ENCODE peak calls at places on chromosomes 1 and 21, in four cellular contexts. One of them, this sample, is unnamed.

GRCh38 chr1:10734900-10735602 is 61.4 kb downstream of the CASZ1 start:
- DNase-seq in GM12878: no peak
- DNase-seq in GM12891: no peak
- DNase-seq in K562: peak; percentile 65
- DNase-seq in this sample: no peak

GRCh38 chr1:183461350-183461749 is 10.9 kb upstream of the SMG7 start:
- DNase-seq in K562: no peak
- DNase-seq in GM12878: no peak
- DNase-seq in GM12891: no peak
- DNase-seq in this sample: peak; percentile 80

GRCh38 chr1:159828916-159829634 is 2.4 kb downstream of the SLAMF8 start:
- DNase-seq in GM12878: peak; percentile 40
- DNase-seq in K562: peak; percentile 46
- DNase-seq in GM12891: peak; percentile 45
- DNase-seq in this sample: peak; percentile 61

GRCh38 chr1:32972814-32973428 is 8.3 kb upstream of the RNF19B start:
- DNase-seq in GM12891: peak; percentile 30
- DNase-seq in K562: no peak
- DNase-seq in GM12878: no peak
- DNase-seq in this sample: no peak

GRCh38 chr1:200873116-200873670 is 412 bp downstream of the GPR25 start:
- DNase-seq in GM12878: no peak
- DNase-seq in GM12891: no peak
- DNase-seq in K562: no peak
- DNase-seq in this sample: no peak

GRCh38 chr1:161978011-161978790 is 45.5 kb downstream of the OLFML2B start:
- DNase-seq in GM12891: no peak
- DNase-seq in K562: no peak
- DNase-seq in GM12878: no peak
- DNase-seq in this sample: no peak

GRCh38 chr1:19205403-19205802 is 4.7 kb downstream of the UBR4 start:
- DNase-seq in K562: no peak
- DNase-seq in GM12891: peak; percentile 14
- DNase-seq in GM12878: no peak
- DNase-seq in this sample: no peak

GRCh38 chr1:168835153-168835648 is 106.2 kb upstream of the DPT start:
- DNase-seq in GM12891: no peak
- DNase-seq in K562: no peak
- DNase-seq in GM12878: no peak
- DNase-seq in this sample: no peak

GRCh38 chr1:89719502-89720306 is 86.8 kb downstream of the LRRC8C start:
- DNase-seq in GM12878: peak; percentile 80
- DNase-seq in K562: no peak
- DNase-seq in GM12891: peak; percentile 20
- DNase-seq in this sample: peak; percentile 64

GRCh38 chr1:175095978-175096611 is 28.5 kb downstream of the TNN start:
- DNase-seq in GM12878: no peak
- DNase-seq in GM12891: no peak
- DNase-seq in K562: no peak
- DNase-seq in this sample: no peak
- TF ChIP-seq SPI1 in GM12878: no peak
- TF ChIP-seq SPI1 in GM12891: no peak
- TF ChIP-seq SPI1 in K562: no peak
- TF ChIP-seq SPI1 in this sample: no peak

GRCh38 chr21:43758132-43758619 is 17.9 kb downstream of the CSTB start:
- DNase-seq in GM12878: no peak
- DNase-seq in K562: no peak
- DNase-seq in GM12891: no peak
- DNase-seq in this sample: no peak
- TF ChIP-seq POLR2AphosphoS5 in GM12878: no peak
- TF ChIP-seq POLR2AphosphoS5 in K562: peak; percentile 15
- TF ChIP-seq POLR2AphosphoS5 in GM12891: no peak
- TF ChIP-seq POLR2AphosphoS5 in this sample: no peak

GRCh38 chr1:220708244-220708643 is 18.1 kb downstream of the C1orf115 start:
- DNase-seq in GM12878: no peak
- DNase-seq in GM12891: no peak
- DNase-seq in K562: no peak
- DNase-seq in this sample: no peak

GRCh38 chr1:220710333-220710732 is 20.2 kb downstream of the C1orf115 start:
- DNase-seq in K562: no peak
- DNase-seq in GM12878: no peak
- DNase-seq in GM12891: no peak
- DNase-seq in this sample: no peak

GRCh38 chr1:220711086-220711809 is 21.1 kb downstream of the C1orf115 start:
- DNase-seq in GM12878: no peak
- DNase-seq in K562: no peak
- DNase-seq in GM12891: no peak
- DNase-seq in this sample: no peak

GRCh38 chr1:220706921-220707559 is 16.9 kb downstream of the C1orf115 start:
- DNase-seq in GM12891: no peak
- DNase-seq in GM12878: no peak
- DNase-seq in K562: no peak
- DNase-seq in this sample: no peak

GRCh38 chr1:220708929-220709801 is 19.0 kb downstream of the C1orf115 start:
- DNase-seq in GM12878: no peak
- DNase-seq in K562: no peak
- DNase-seq in GM12891: no peak
- DNase-seq in this sample: no peak
- TF ChIP-seq SPI1 in GM12878: no peak
- TF ChIP-seq SPI1 in K562: no peak
- TF ChIP-seq SPI1 in GM12891: no peak
- TF ChIP-seq SPI1 in this sample: no peak

GRCh38 chr1:2414297-2414958 is 2.1 kb upstream of the PEX10 start:
- DNase-seq in GM12891: peak; percentile 88
- DNase-seq in GM12878: peak; percentile 24
- DNase-seq in K562: peak; percentile 81
- DNase-seq in this sample: peak; percentile 69

GRCh38 chr1:2412395-2412772 is at the start of gene PEX10:
- DNase-seq in GM12891: peak; percentile 98
- DNase-seq in GM12878: peak; percentile 80
- DNase-seq in K562: peak; percentile 96
- DNase-seq in this sample: peak; percentile 93

GRCh38 chr1:2411801-2412394 is 466 bp downstream of the PEX10 start:
- DNase-seq in GM12891: no peak
- DNase-seq in K562: peak; percentile 89
- DNase-seq in GM12878: no peak
- DNase-seq in this sample: peak; percentile 57

GRCh38 chr1:2413495-2414296 is 1.3 kb upstream of the PEX10 start:
- DNase-seq in K562: peak; percentile 66
- DNase-seq in GM12878: no peak
- DNase-seq in GM12891: no peak
- DNase-seq in this sample: peak; percentile 22

GRCh38 chr1:2412773-2413494 is 570 bp upstream of the PEX10 start:
- DNase-seq in GM12891: peak; percentile 66
- DNase-seq in K562: peak; percentile 84
- DNase-seq in GM12878: no peak
- DNase-seq in this sample: peak; percentile 30
- TF ChIP-seq POLR2AphosphoS5 in GM12891: no peak
- TF ChIP-seq POLR2AphosphoS5 in K562: no peak
- TF ChIP-seq POLR2AphosphoS5 in GM12878: no peak
- TF ChIP-seq POLR2AphosphoS5 in this sample: peak; percentile 46

GRCh38 chr1:30604801-30605440 is 118.5 kb downstream of the MATN1 start:
- DNase-seq in K562: no peak
- DNase-seq in GM12891: no peak
- DNase-seq in GM12878: no peak
- DNase-seq in this sample: no peak
- TF ChIP-seq SPI1 in K562: no peak
- TF ChIP-seq SPI1 in GM12891: no peak
- TF ChIP-seq SPI1 in GM12878: no peak
- TF ChIP-seq SPI1 in this sample: no peak

DNA sequence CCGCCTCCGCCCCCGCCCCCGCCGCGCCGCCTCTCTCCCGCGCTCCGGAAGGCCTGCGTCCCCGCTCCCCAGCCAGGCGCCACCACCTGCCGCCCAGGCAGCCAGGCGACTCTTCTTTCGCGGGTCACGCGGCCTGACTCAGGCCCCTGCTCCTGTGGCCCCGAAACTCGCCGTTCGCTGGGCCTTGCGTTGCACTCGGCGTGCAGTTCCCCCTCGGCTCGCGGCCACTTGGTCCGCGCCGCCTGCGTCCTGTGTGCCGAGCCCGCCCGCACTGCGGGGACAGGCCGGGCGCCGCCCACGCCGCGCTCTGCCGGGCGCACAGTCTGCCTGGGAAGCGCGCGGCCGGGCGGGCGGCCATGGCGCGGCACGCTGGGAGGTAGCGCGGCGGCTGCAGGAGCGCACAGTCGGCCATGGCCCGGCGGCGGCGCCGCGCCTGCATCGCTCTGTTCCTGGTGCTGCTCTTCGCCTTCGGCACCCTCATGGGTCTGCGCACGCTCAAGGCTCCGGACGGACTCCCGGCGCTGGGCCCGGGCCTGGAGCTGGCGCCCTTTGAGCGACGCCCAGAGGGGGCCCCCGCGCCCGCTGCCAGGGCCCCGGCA is at the start of gene MANEAL:
- DNase-seq in GM12891: peak; percentile 72
- DNase-seq in K562: peak; percentile 86
- DNase-seq in GM12878: no peak
- DNase-seq in this sample: peak; percentile 74
- TF ChIP-seq POLR2AphosphoS5 in GM12891: no peak
- TF ChIP-seq POLR2AphosphoS5 in K562: no peak
- TF ChIP-seq POLR2AphosphoS5 in GM12878: no peak
- TF ChIP-seq POLR2AphosphoS5 in this sample: no peak

DNA sequence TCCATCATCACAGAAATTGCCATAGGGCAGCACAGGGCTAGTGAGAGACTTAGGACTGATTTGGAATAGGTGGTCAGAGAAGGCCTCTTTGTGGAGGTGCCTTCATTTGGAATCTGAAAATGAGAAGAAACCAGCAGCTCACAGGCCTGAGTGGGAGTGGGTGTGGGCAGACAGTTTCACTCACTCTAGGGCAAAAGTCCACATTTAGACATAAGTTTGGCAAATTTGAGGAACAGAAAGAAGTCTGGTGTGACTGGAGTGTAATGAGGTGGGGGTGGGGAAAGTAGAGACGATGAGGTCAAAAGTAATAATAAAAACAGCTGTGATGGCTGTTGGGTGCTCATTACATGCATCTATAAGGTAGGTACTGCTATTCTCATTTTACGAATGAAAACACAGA is 22.4 kb upstream of the BCAR3 start:
- DNase-seq in K562: no peak
- DNase-seq in GM12878: peak; percentile 89
- DNase-seq in GM12891: peak; percentile 32
- DNase-seq in this sample: no peak
- TF ChIP-seq SPI1 in K562: no peak
- TF ChIP-seq SPI1 in GM12878: peak; percentile 98
- TF ChIP-seq SPI1 in GM12891: peak; percentile 99
- TF ChIP-seq SPI1 in this sample: no peak

GRCh38 chr1:152047954-152048640 is 11.3 kb upstream of the S100A11 start:
- DNase-seq in GM12878: peak; percentile 96
- DNase-seq in K562: peak; percentile 87
- DNase-seq in GM12891: peak; percentile 61
- DNase-seq in this sample: peak; percentile 99
- TF ChIP-seq POLR2AphosphoS5 in GM12878: peak; percentile 73
- TF ChIP-seq POLR2AphosphoS5 in K562: peak; percentile 78
- TF ChIP-seq POLR2AphosphoS5 in GM12891: peak; percentile 38
- TF ChIP-seq POLR2AphosphoS5 in this sample: peak; percentile 79

GRCh38 chr1:76336951-76337371 is 262.4 kb downstream of the ST6GALNAC3 start:
- DNase-seq in GM12878: no peak
- DNase-seq in K562: no peak
- DNase-seq in GM12891: no peak
- DNase-seq in this sample: no peak

GRCh38 chr1:76330993-76331603 is 256.6 kb downstream of the ST6GALNAC3 start:
- DNase-seq in GM12878: no peak
- DNase-seq in K562: peak; percentile 53
- DNase-seq in GM12891: peak; percentile 3
- DNase-seq in this sample: peak; percentile 18
- TF ChIP-seq SPI1 in GM12878: no peak
- TF ChIP-seq SPI1 in K562: no peak
- TF ChIP-seq SPI1 in GM12891: no peak
- TF ChIP-seq SPI1 in this sample: no peak

This sample was measured in HL-60.